ENCODE peak calls at places on chromosomes 7 and 10, in seven cellular contexts. D is Peyer's patch; B is breast epithelium; U is GM23248; O is CD8-positive, alpha-beta memory T cell; K is aorta; F is body of pancreas. L is an unnamed sample. For H3K27me3, the result is how much of the 10 kb centered on the place peaks cover.

GRCh38 chr10:117710181-117710798 is 167.7 kb downstream of the EMX2 start:
- DNase-seq in K (no peak), F (no peak), O (no peak), U (no peak), D (no peak), B (no peak), L (no peak)

GRCh38 chr7:151167197-151167911 is at the start of gene GBX1:
- DNase-seq in U (peak), K (peak), D (no peak), B (no peak), O (no peak), F (no peak), L (peak)

GRCh38 chr7:100567045-100567730 is 6.5 kb downstream of the SAP25 start:
- DNase-seq in F (no peak), K (no peak), U (peak), B (peak), O (no peak), D (no peak), L (peak)

GRCh38 chr7:26013551-26014083 is 138.4 kb upstream of the NFE2L3 start:
- DNase-seq in K (no peak), D (no peak), B (no peak), O (no peak), F (no peak), U (no peak), L (no peak)

GRCh38 chr7:128938524-128939074 is 872 bp downstream of the IRF5 start:
- DNase-seq in B (no peak), F (no peak), U (peak), D (peak), K (no peak), O (no peak), L (peak)

GRCh38 chr7:33258561-33258960 is 129.2 kb downstream of the BBS9 start:
- DNase-seq in O (no peak), F (no peak), D (no peak), B (no peak), K (no peak), U (peak), L (no peak)

GRCh38 chr10:16519908-16520861 is 1.5 kb downstream of the C1QL3 start:
- DNase-seq in K (no peak), B (no peak), D (no peak), O (no peak), U (peak), F (no peak), L (peak)

GRCh38 chr7:9231683-9232082 is 798.3 kb downstream of the NXPH1 start:
- DNase-seq in B (no peak), U (no peak), O (no peak), D (no peak), F (no peak), K (no peak), L (no peak)

GRCh38 chr7:3673524-3673923 is 372.5 kb downstream of the SDK1 start:
- DNase-seq in U (no peak), O (peak), K (no peak), B (no peak), D (peak), F (peak), L (peak)

GRCh38 chr10:89683911-89684310 is 17.5 kb upstream of the KIF20B start:
- DNase-seq in U (no peak), D (no peak), O (no peak), F (peak), K (no peak), B (no peak), L (no peak)

GRCh38 chr7:44283381-44284211 is 41.8 kb downstream of the CAMK2B start:
- DNase-seq in D (peak), K (peak), U (no peak), F (peak), O (no peak), B (peak), L (peak)

GRCh38 chr7:143408686-143409551 is at the start of gene EPHA1:
- DNase-seq in U (peak), O (peak), B (no peak), D (peak), F (peak), K (peak), L (peak)

GRCh38 chr7:4715385-4715770 is 33.3 kb downstream of the FOXK1 start:
- DNase-seq in O (no peak), D (no peak), U (peak), K (peak), F (peak), B (no peak), L (no peak)

GRCh38 chr10:19935106-19935505 is 118.9 kb downstream of the PLXDC2 start:
- DNase-seq in U (no peak), F (no peak), K (no peak), B (no peak), D (no peak), O (no peak), L (no peak)

GRCh38 chr7:66629222-66629658 is 559 bp downstream of the KCTD7 start:
- DNase-seq in F (no peak), D (peak), O (no peak), B (no peak), U (peak), K (peak), L (peak)

DNA sequence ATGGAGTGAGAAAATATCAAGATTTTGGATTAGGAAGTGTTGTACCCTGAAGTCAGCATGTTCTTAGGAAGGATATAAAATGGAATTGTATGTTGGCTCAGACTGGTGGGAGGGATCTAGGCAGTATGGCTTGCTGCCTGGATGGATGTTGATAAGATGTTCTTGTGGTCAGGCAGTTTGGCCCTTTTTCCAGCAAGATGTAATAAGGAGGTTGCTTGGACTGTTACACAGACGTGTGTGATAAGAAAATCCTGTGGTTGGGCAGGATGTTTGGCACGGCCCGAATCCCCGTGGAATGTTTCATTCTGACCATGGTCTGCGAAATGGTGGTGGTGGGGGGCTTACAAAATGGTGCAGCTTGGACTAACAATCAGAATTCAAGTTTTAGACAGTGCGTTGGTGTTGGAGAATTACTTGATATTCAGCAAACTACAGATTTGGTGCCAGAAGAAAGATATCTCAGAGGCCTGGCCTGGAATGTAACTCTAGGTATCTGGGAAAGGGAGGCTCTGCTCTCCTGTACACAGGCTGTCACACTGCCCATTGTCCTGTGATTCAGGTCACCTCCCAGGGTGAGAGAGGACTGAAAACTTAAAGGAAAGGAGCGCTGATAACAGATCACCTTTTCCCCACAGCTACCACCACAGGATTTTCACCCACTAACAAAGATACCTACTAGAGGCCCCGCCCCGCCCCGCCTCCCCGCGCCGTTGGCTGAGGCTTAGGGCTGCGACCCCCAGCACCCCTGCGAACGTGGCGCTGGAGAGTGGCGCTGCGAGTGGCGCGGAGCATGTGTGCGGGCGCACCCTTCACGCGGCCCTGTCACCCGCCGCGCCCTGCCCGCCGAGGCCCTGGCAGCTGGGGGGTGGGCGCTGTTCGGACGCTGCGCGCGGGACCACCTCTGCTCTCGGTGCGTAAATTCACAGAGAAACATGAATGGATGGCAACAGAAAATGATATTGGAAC is 19.3 kb upstream of the ZNF680 start:
- DNase-seq in U (no peak), D (no peak), B (no peak), K (no peak), O (no peak), F (no peak), L (no peak)
- H3K4me3 ChIP-seq in U (no peak), D (no peak), B (no peak), K (no peak), O (no peak), F (no peak), L (no peak)

GRCh38 chr10:22319559-22320558 is 1.0 kb upstream of the BMI1 start:
- DNase-seq in B (no peak), O (no peak), D (no peak), U (peak), K (no peak), F (no peak), L (no peak)
- H3K27me3 ChIP-seq in B (under half), O (under half), D (under half), U (under half), K (under half), F (under half), L (half or more)

GRCh38 chr10:3763852-3764625 is 21.0 kb downstream of the KLF6 start:
- DNase-seq in D (peak), K (no peak), F (no peak), U (peak), O (no peak), B (no peak), L (no peak)
- H3K4me3 ChIP-seq in D (no peak), K (no peak), F (no peak), U (no peak), O (no peak), B (no peak), L (no peak)

GRCh38 chr7:34869016-34869415 is 168.3 kb downstream of the DPY19L1 start:
- DNase-seq in B (no peak), K (no peak), O (no peak), F (no peak), D (no peak), U (no peak), L (no peak)
- H3K27me3 ChIP-seq in B (under half), K (under half), O (under half), F (under half), D (under half), U (under half), L (under half)

DNA sequence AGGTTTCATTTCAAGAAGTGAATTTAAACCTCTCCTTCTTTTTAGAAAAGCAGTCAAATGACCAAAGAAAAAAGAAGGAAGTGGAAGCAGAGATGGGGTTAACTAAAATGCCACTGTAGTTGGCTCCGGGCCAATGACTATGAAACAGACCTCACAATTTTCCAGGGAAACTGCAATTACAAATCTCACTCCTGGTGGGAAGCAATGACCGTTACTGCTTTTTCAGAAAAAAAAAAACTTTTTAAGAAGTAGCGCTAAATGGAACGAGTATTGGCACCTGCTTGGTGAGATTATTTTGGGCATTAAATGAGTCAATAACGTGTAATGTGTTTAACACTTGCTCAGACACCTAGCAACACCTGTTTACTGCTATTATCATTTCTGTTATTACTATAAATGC is 1.2 kb downstream of the SFRP4 start:
- DNase-seq in K (no peak), D (no peak), B (no peak), F (peak), O (no peak), U (no peak), L (no peak)
- H3K4me3 ChIP-seq in K (peak), D (no peak), B (no peak), F (no peak), O (no peak), U (no peak), L (no peak)

DNA sequence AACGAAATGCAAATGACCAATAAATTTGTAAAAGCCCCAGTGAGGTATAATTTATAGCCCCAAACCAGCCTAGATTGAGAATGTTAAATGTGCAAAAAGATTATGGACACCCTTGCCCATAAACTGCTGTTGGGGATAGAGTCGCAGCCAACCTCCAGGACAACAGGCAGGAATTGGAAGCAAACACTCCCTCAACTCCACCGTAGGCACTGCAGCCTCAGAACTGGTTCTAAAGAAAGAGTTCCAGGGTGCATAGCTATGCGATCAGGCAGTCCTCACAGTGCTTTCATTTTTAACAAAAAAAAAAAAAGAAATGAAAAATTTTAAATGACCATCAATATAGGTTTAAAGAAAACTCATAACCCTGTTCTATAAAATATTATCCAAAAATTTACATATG is 86.2 kb downstream of the CXCL12 start:
- DNase-seq in O (no peak), F (no peak), B (no peak), D (no peak), K (no peak), U (no peak), L (peak)
- H3K27me3 ChIP-seq in O (under half), F (under half), B (under half), D (under half), K (under half), U (under half), L (under half)

L was measured in H7.